ENCODE peak calls at places on chromosomes 4 and X, in six cellular contexts. M, U, I, H, V and Q are unnamed samples. For H3K4me1, the result is how much of the 10 kb centered on the place peaks cover.

GRCh38 chr4:173990126-173990878 is 293.2 kb downstream of the FBXO8 start:
- DNase-seq in U (no peak), V (peak), I (peak), M (peak), H (peak), Q (peak)

GRCh38 chr4:111933703-111934102 is 211.6 kb upstream of the FAM241A start:
- DNase-seq in U (no peak), H (no peak), I (no peak), M (no peak), V (no peak), Q (no peak)

GRCh38 chr4:121706595-121707021 is 9.8 kb upstream of the ANXA5 start:
- DNase-seq in U (no peak), M (peak), V (no peak), I (peak), H (no peak), Q (no peak)

GRCh38 chrX:65331371-65331770 is 203.2 kb downstream of the LAS1L start:
- DNase-seq in U (no peak), M (no peak), V (no peak), H (no peak), I (no peak), Q (no peak)

GRCh38 chrX:16633754-16634153 is 16.2 kb upstream of the S100G start:
- DNase-seq in I (peak), U (no peak), M (peak), H (no peak), V (no peak), Q (no peak)

GRCh38 chr4:153573881-153574807 is 108.0 kb downstream of the TMEM131L start:
- DNase-seq in U (no peak), M (peak), H (no peak), V (peak), I (peak), Q (no peak)

GRCh38 chrX:48512371-48512935 is 3.7 kb downstream of the PORCN start:
- DNase-seq in V (no peak), H (no peak), M (no peak), I (no peak), U (no peak), Q (no peak)

GRCh38 chr4:20428410-20429160 is 176.9 kb downstream of the SLIT2 start:
- DNase-seq in V (peak), M (peak), I (no peak), H (no peak), U (no peak), Q (no peak)

GRCh38 chr4:157172011-157172410 is 48.5 kb upstream of the GRIA2 start:
- DNase-seq in V (no peak), H (no peak), U (no peak), I (no peak), M (peak), Q (no peak)

GRCh38 chrX:121151293-121151692 is 103.9 kb downstream of the GLUD2 start:
- DNase-seq in H (no peak), M (no peak), V (no peak), I (no peak), U (no peak), Q (no peak)

GRCh38 chr4:70061980-70062379 is 11.7 kb downstream of the HTN1 start:
- DNase-seq in H (no peak), M (no peak), V (no peak), I (no peak), U (no peak), Q (no peak)

GRCh38 chrX:11437642-11438379 is 144.6 kb downstream of the AMELX start:
- DNase-seq in U (no peak), I (peak), V (no peak), H (no peak), M (peak), Q (no peak)

GRCh38 chrX:20857746-20858145 is 516.5 kb upstream of the CNKSR2 start:
- DNase-seq in U (no peak), I (no peak), M (no peak), V (no peak), H (peak), Q (peak)

GRCh38 chr4:173528378-173529321 is 1.4 kb downstream of the HAND2 start:
- DNase-seq in U (peak), V (no peak), M (no peak), H (no peak), I (peak), Q (peak)

GRCh38 chr4:119268466-119268865 is 53.5 kb downstream of the FABP2 start:
- DNase-seq in I (no peak), U (no peak), V (peak), M (no peak), H (no peak), Q (no peak)

GRCh38 chr4:117400039-117400835 is 314.9 kb upstream of the TRAM1L1 start:
- DNase-seq in I (peak), H (no peak), M (peak), V (peak), U (no peak), Q (no peak)

GRCh38 chr4:48375651-48376291 is 34.4 kb downstream of the SLAIN2 start:
- DNase-seq in U (no peak), V (peak), M (peak), H (no peak), I (peak), Q (no peak)

GRCh38 chr4:182807841-182808548 is 109.2 kb downstream of the DCTD start:
- DNase-seq in U (peak), I (no peak), M (no peak), V (no peak), H (no peak), Q (no peak)

GRCh38 chrX:96405842-96406241 is 278.8 kb upstream of the DIAPH2 start:
- DNase-seq in V (no peak), H (peak), I (no peak), M (no peak), U (peak), Q (no peak)

GRCh38 chrX:96407501-96407900 is 277.1 kb upstream of the DIAPH2 start:
- DNase-seq in V (peak), M (peak), I (peak), H (no peak), U (no peak), Q (no peak)

GRCh38 chrX:96407043-96407442 is 277.6 kb upstream of the DIAPH2 start:
- DNase-seq in M (peak), V (peak), I (peak), H (no peak), U (no peak), Q (no peak)

GRCh38 chrX:96407981-96408380 is 276.7 kb upstream of the DIAPH2 start:
- DNase-seq in H (no peak), M (no peak), I (no peak), V (no peak), U (no peak), Q (no peak)

DNA sequence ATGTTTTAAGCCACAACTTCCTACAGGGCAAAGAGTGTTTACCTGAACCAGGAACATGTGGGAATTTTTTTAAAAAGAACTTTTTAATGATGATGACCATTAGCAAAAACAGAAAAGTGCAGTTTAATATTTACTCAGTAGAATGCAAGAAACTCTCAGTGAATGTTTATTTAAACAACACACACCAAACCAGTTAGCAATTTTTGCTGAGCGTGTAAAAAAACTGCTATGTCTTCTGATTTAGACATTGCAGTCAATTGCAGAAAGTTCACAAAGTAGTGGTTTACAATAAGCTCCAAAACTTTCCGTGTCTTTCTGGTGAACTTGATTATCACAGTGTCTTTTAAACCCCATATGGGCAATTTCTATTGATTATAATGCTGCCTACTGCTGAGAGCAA is 273.7 kb upstream of the DIAPH2 start:
- DNase-seq in V (no peak), H (no peak), U (no peak), M (no peak), I (no peak), Q (no peak)
- H3K4me1 ChIP-seq in V (under half), H (under half), U (under half), M (under half), I (under half), Q (under half)

DNA sequence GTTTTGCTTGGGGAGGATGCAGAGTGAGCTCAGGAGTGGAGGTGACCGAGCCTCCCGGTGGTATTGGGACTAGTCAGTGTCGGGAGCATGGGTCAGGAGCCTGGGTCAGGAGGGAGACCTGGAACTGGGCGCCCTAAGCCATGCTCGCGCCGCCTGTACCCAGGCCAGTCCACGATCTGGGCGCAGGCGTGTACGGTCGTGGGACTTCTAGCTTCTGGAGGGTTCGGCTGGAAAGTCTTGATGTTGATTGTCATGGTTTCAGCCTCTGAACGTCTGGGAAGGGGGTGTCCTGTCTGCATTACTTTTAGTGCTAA is 244 bp downstream of the EIF2S3 start:
- DNase-seq in M (no peak), I (no peak), H (no peak), V (no peak), U (no peak), Q (no peak)
- H3K4ac ChIP-seq in M (peak), I (peak), H (no peak), V (peak), U (no peak), Q (no peak)

GRCh38 chr4:15414601-15415091 is 13.2 kb upstream of the C1QTNF7 start:
- DNase-seq in U (no peak), I (no peak), H (no peak), V (no peak), M (peak), Q (no peak)
- H2AFZ ChIP-seq in U (no peak), I (no peak), H (no peak), V (no peak), M (no peak), Q (no peak)

GRCh38 chrX:150942958-150943594 is 40.1 kb upstream of the HMGB3 start:
- DNase-seq in U (no peak), V (peak), H (no peak), M (no peak), I (no peak), Q (no peak)
- H3K4me1 ChIP-seq in U (under half), V (under half), H (under half), M (under half), I (under half), Q (under half)

GRCh38 chr4:88415982-88416381 is 37.3 kb downstream of the HERC6 start:
- DNase-seq in U (no peak), V (peak), M (no peak), H (no peak), I (no peak), Q (no peak)

GRCh38 chr4:88409789-88410188 is 31.1 kb downstream of the HERC6 start:
- DNase-seq in M (no peak), U (no peak), I (no peak), H (no peak), V (no peak), Q (no peak)

GRCh38 chr4:88414755-88415154 is 36.1 kb downstream of the HERC6 start:
- DNase-seq in H (no peak), M (no peak), V (no peak), I (no peak), U (no peak), Q (no peak)

GRCh38 chr4:88409206-88409605 is 30.6 kb downstream of the HERC6 start:
- DNase-seq in U (no peak), M (no peak), H (no peak), I (no peak), V (no peak), Q (no peak)

GRCh38 chr4:88411491-88412101 is 32.9 kb downstream of the HERC6 start:
- DNase-seq in U (no peak), I (no peak), M (no peak), V (no peak), H (no peak), Q (no peak)
- H3K4ac ChIP-seq in U (no peak), I (no peak), M (no peak), V (no peak), H (no peak), Q (no peak)